ENCODE peak calls at places on chromosomes 4 and X, in four cellular contexts. V, X, N and R are unnamed samples.
A peak's percentile ranks its signal among the peaks of the same experiment; 100 is the strongest.

GRCh38 chr4:7630559-7631287 is 196.0 kb upstream of the PSAPL1 start:
- DNase-seq in N (peak; percentile 57), X (peak; percentile 90), V (peak; percentile 54), R (peak; percentile 85)

GRCh38 chr4:40190880-40191815 is 5.7 kb upstream of the RHOH start:
- DNase-seq in V (no peak), N (no peak), X (no peak), R (no peak)

GRCh38 chr4:80360900-80361299 is 25.4 kb downstream of the CFAP299 start:
- DNase-seq in N (no peak), V (no peak), X (no peak), R (no peak)

GRCh38 chrX:67599532-67599931 is 55.7 kb downstream of the AR start:
- DNase-seq in V (no peak), N (no peak), X (no peak), R (no peak)

GRCh38 chrX:45347877-45348675 is 147.4 kb upstream of the DIPK2B start:
- DNase-seq in X (peak; percentile 63), N (no peak), V (no peak), R (no peak)

GRCh38 chr4:167956676-167957075 is 135.7 kb upstream of the ANXA10 start:
- DNase-seq in X (peak; percentile 3), V (no peak), N (no peak), R (no peak)

GRCh38 chr4:153318696-153319320 is 25.7 kb upstream of the MND1 start:
- DNase-seq in N (no peak), V (peak; percentile 39), X (peak; percentile 14), R (no peak)

GRCh38 chrX:139112432-139112831 is 400.9 kb upstream of the FGF13 start:
- DNase-seq in V (no peak), X (peak; percentile 67), N (no peak), R (no peak)

GRCh38 chrX:147899715-147900114 is 12.0 kb upstream of the FMR1 start:
- DNase-seq in X (no peak), N (no peak), V (no peak), R (no peak)

GRCh38 chr4:66577922-66578321 is 907.6 kb upstream of the EPHA5 start:
- DNase-seq in X (no peak), N (no peak), V (no peak), R (no peak)

GRCh38 chrX:140664939-140665338 is 44.6 kb upstream of the LINC00632 start:
- DNase-seq in V (no peak), X (peak; percentile 10), N (no peak), R (no peak)

DNA sequence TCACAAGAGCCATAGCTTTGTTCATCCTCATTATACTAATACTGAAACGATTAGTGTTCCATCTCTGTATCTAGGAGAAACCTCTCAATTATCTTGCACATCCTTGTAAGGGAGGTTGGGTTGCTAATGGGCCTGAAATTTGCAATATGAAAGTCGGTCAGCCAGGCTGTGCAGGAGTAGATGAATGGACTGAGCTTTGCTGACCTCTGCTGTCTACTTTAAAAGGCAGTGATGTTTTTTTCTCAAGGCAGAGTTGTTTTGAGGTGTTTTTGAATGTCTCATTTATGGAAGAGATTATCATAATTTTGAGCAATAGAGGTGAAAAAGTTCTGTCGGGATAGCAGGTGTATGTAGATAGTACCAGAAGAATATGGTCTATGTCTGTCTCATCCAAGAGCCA is 47.9 kb upstream of the LINC00632 start:
- DNase-seq in X (no peak), V (no peak), N (no peak), R (no peak)
- TF ChIP-seq CTCF in X (peak; percentile 25), V (no peak), N (no peak), R (no peak)

GRCh38 chr4:76306882-76307669 is 543 bp downstream of the STBD1 start:
- DNase-seq in X (peak; percentile 33), V (peak; percentile 46), N (peak; percentile 56), R (peak; percentile 69)
- TF ChIP-seq CTCF in X (no peak), V (peak; percentile 61), N (peak; percentile 45), R (peak; percentile 54)

GRCh38 chrX:49174723-49175122 is 3.0 kb downstream of the PLP2 start:
- DNase-seq in V (no peak), X (no peak), N (no peak), R (no peak)
- TF ChIP-seq CTCF in V (no peak), X (no peak), N (no peak), R (no peak)

GRCh38 chrX:150050387-150050786 is 112.1 kb upstream of the EOLA2 start:
- DNase-seq in V (no peak), X (no peak), N (no peak), R (no peak)
- TF ChIP-seq CTCF in V (no peak), X (no peak), N (no peak), R (no peak)

GRCh38 chrX:86016189-86016588 is 31.2 kb downstream of the CHM start:
- DNase-seq in V (no peak), X (no peak), N (no peak), R (no peak)
- TF ChIP-seq CTCF in V (no peak), X (no peak), N (no peak), R (no peak)

DNA sequence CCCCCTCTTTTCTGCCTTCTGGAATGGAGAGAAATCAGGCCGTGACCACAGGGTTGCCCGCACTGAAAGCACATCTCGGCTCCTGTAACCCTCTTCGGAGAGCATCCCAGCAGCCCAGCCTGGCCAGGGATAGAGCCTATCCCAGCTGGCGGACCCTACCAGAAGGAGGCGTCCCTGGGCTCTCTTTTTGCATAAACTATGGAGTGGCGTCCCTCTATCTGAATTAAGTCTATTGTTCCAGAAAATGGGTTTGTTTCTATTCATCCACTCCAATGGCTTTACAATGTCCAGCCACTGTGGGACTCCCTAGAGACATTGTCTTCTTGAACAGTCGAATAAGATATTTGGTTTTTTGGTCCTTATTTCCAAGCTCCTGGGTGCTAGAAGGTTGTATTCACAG is 689 bp upstream of the NHSL2 start:
- DNase-seq in N (peak; percentile 27), V (peak; percentile 32), X (no peak), R (no peak)
- TF ChIP-seq CTCF in N (no peak), V (peak; percentile 24), X (peak; percentile 29), R (no peak)

GRCh38 chrX:22666441-22666840 is 333.3 kb upstream of the DDX53 start:
- DNase-seq in X (no peak), V (no peak), N (no peak), R (no peak)
- TF ChIP-seq CTCF in X (no peak), V (no peak), N (no peak), R (no peak)

DNA sequence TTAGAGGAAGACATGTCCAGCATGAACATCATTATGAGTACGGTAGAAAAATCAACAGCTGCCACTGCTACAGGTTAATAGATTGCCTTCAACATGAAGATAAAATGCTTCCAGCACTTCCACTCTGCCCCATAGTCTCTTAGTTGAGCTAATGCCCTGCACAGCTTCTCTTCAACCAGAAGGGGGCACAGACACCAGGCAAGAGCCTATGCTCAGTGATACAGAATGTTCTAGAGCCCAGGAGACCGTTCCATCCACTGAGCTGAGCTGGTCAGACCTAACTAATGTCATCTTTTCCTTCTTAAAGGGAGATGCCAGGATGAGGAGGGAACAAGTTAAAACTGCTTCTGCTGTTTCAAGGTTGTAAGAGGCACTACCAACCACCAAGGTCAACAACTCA is 42.2 kb downstream of the SMIM10L2A start:
- DNase-seq in N (no peak), V (no peak), X (no peak), R (no peak)
- TF ChIP-seq CTCF in N (no peak), V (no peak), X (no peak), R (peak; percentile 34)